ENCODE peak calls at places on chromosomes 4 and X, in seven cellular contexts. B is progenitor cell of endocrine pancreas, V is H54, I is GM23248, H is fibroblast of lung, C is lung, U is SW480. Z is an unnamed sample.
A peak's percentile ranks its signal among the peaks of the same experiment; 100 is the strongest.

GRCh38 chr4:102819588-102820365 is 7.6 kb downstream of the UBE2D3 start:
- DNase-seq in B (no peak), V (no peak), I (peak; percentile 31), H (peak; percentile 30), C (no peak), U (no peak), Z (no peak)

GRCh38 chr4:5974321-5974720 is 43.9 kb downstream of the C4orf50 start:
- DNase-seq in B (no peak), V (no peak), I (peak; percentile 12), H (no peak), C (no peak), U (no peak), Z (no peak)

GRCh38 chr4:123352240-123352945 is 44.2 kb upstream of the SPRY1 start:
- DNase-seq in B (no peak), V (no peak), I (peak; percentile 40), H (peak; percentile 86), C (no peak), U (peak; percentile 10), Z (no peak)

GRCh38 chr4:139754913-139755312 is 89.3 kb downstream of the MGST2 start:
- DNase-seq in B (no peak), V (no peak), I (no peak), H (no peak), C (no peak), U (no peak), Z (no peak)

GRCh38 chrX:67574696-67575095 is 30.9 kb downstream of the AR start:
- DNase-seq in B (no peak), V (no peak), I (no peak), H (peak; percentile 40), C (no peak), U (no peak), Z (no peak)

GRCh38 chrX:107729558-107730297 is 45.9 kb downstream of the TSC22D3 start:
- DNase-seq in B (no peak), V (no peak), I (no peak), H (no peak), C (no peak), U (no peak), Z (no peak)

GRCh38 chrX:56994375-56995270 is 718 bp downstream of the SPIN3 start:
- DNase-seq in B (no peak), V (no peak), I (peak; percentile 22), H (peak; percentile 1), C (no peak), U (no peak), Z (no peak)

GRCh38 chrX:133249659-133250058 is 31.5 kb upstream of the TFDP3 start:
- DNase-seq in B (no peak), V (no peak), I (peak; percentile 21), H (peak; percentile 14), C (no peak), U (peak; percentile 49), Z (no peak)

GRCh38 chr4:159607824-159608223 is 504.9 kb downstream of the RAPGEF2 start:
- DNase-seq in B (no peak), V (no peak), I (no peak), H (peak; percentile 29), C (no peak), U (peak; percentile 65), Z (no peak)

GRCh38 chrX:154374361-154375155 is at the start of gene FLNA:
- DNase-seq in B (peak; percentile 58), V (no peak), I (peak; percentile 51), H (peak; percentile 49), C (no peak), U (peak; percentile 56), Z (peak; percentile 52)

GRCh38 chr4:155094421-155094820 is 114.0 kb upstream of the NPY2R start:
- DNase-seq in B (no peak), V (no peak), I (peak; percentile 2), H (peak; percentile 59), C (no peak), U (no peak), Z (no peak)

GRCh38 chrX:29155286-29155685 is 568.0 kb downstream of the IL1RAPL1 start:
- DNase-seq in B (no peak), V (no peak), I (no peak), H (no peak), C (no peak), U (no peak), Z (no peak)

GRCh38 chr4:92305148-92305877 is 1.5 kb downstream of the GRID2 start:
- DNase-seq in B (peak; percentile 72), V (no peak), I (peak; percentile 51), H (peak; percentile 72), C (peak; percentile 28), U (no peak), Z (peak; percentile 51)

GRCh38 chr4:2059726-2060577 is 825 bp downstream of the NAT8L start:
- DNase-seq in B (no peak), V (no peak), I (peak; percentile 56), H (no peak), C (no peak), U (no peak), Z (no peak)

GRCh38 chr4:77734928-77735327 is 84.2 kb downstream of the CNOT6L start:
- DNase-seq in B (no peak), V (peak; percentile 0), I (peak; percentile 29), H (peak; percentile 59), C (no peak), U (peak; percentile 50), Z (peak; percentile 76)

GRCh38 chr4:18388029-18388428 is 366.5 kb upstream of the LCORL start:
- DNase-seq in B (no peak), V (no peak), I (no peak), H (no peak), C (no peak), U (no peak), Z (no peak)

GRCh38 chr4:128241425-128241913 is 46.1 kb downstream of the PGRMC2 start:
- DNase-seq in B (no peak), V (peak; percentile 32), I (peak; percentile 93), H (peak; percentile 93), C (no peak), U (no peak), Z (peak; percentile 32)

GRCh38 chr4:8114456-8115202 is 44.0 kb downstream of the ABLIM2 start:
- DNase-seq in B (no peak), V (no peak), I (no peak), H (no peak), C (no peak), U (no peak), Z (no peak)

GRCh38 chrX:926991-927390 is 285.5 kb downstream of the CRLF2 start:
- DNase-seq in B (no peak), V (no peak), I (no peak), H (no peak), C (peak; percentile 16), U (no peak), Z (no peak)

GRCh38 chr4:70632028-70632427 is 3.5 kb downstream of the ENAM start:
- DNase-seq in B (no peak), V (no peak), I (peak; percentile 6), H (peak; percentile 74), C (no peak), U (peak; percentile 34), Z (peak; percentile 42)

GRCh38 chr4:57119054-57119651 is 9.0 kb upstream of the IGFBP7 start:
- DNase-seq in B (no peak), V (peak; percentile 57), I (peak; percentile 96), H (peak; percentile 97), C (no peak), U (no peak), Z (no peak)

GRCh38 chr4:180642732-180643131 is 1600.5 kb upstream of the TENM3 start:
- DNase-seq in B (no peak), V (no peak), I (no peak), H (no peak), C (no peak), U (no peak), Z (no peak)

GRCh38 chr4:94826206-94826605 is 68.5 kb downstream of the BMPR1B start:
- DNase-seq in B (no peak), V (no peak), I (no peak), H (peak; percentile 4), C (no peak), U (no peak), Z (no peak)

GRCh38 chr4:1556541-1557220 is 127.4 kb downstream of the FAM53A start:
- DNase-seq in B (no peak), V (no peak), I (peak; percentile 22), H (no peak), C (no peak), U (no peak), Z (no peak)

GRCh38 chrX:21975827-21976226 is 35.3 kb downstream of the SMS start:
- DNase-seq in B (no peak), V (no peak), I (peak; percentile 75), H (peak; percentile 71), C (no peak), U (no peak), Z (peak; percentile 30)

GRCh38 chrX:357693-358471 is 28.8 kb downstream of the PPP2R3B start:
- DNase-seq in B (no peak), V (peak; percentile 81), I (peak; percentile 51), H (peak; percentile 74), C (no peak), U (no peak), Z (no peak)

GRCh38 chrX:118839334-118839958 is 15.8 kb downstream of the ZCCHC12 start:
- DNase-seq in B (peak; percentile 74), V (peak; percentile 59), I (peak; percentile 62), H (peak; percentile 24), C (peak; percentile 81), U (peak; percentile 66), Z (peak; percentile 73)

GRCh38 chr4:157600583-157600982 is 380.1 kb downstream of the GRIA2 start:
- DNase-seq in B (no peak), V (no peak), I (no peak), H (no peak), C (no peak), U (no peak), Z (no peak)

GRCh38 chrX:1167466-1167865 is 45.0 kb downstream of the CRLF2 start:
- DNase-seq in B (no peak), V (no peak), I (no peak), H (no peak), C (no peak), U (no peak), Z (no peak)

GRCh38 chrX:117996918-117997480 is 119.6 kb downstream of the KLHL13 start:
- DNase-seq in B (no peak), V (no peak), I (no peak), H (peak; percentile 23), C (no peak), U (peak; percentile 14), Z (no peak)

GRCh38 chr4:148333265-148333664 is 108.9 kb downstream of the NR3C2 start:
- DNase-seq in B (no peak), V (no peak), I (no peak), H (no peak), C (no peak), U (no peak), Z (no peak)

GRCh38 chr4:90515191-90515590 is 388.0 kb downstream of the CCSER1 start:
- DNase-seq in B (no peak), V (no peak), I (no peak), H (no peak), C (no peak), U (no peak), Z (no peak)

GRCh38 chr4:153401501-153401900 is 57.0 kb downstream of the MND1 start:
- DNase-seq in B (no peak), V (no peak), I (no peak), H (no peak), C (no peak), U (no peak), Z (no peak)

GRCh38 chr4:10087152-10087791 is 29.3 kb downstream of the WDR1 start:
- DNase-seq in B (no peak), V (no peak), I (no peak), H (no peak), C (no peak), U (no peak), Z (no peak)

Z was measured in Caki2.